ENCODE peak calls at places on chromosome 15, in eight cellular contexts. T, D, U, J, P, K, G and R are unnamed samples.

GRCh38 chr15:57640935-57641682 is 49.4 kb downstream of the MYZAP start:
- DNase-seq in J (peak; percentile 29), T (peak; percentile 29), U (peak; percentile 15), P (no peak), K (no peak), D (no peak), G (peak; percentile 31), R (no peak)

GRCh38 chr15:61556037-61556648 is 327.0 kb upstream of the RORA start:
- DNase-seq in U (no peak), J (peak; percentile 86), D (no peak), G (no peak), T (no peak), P (no peak), K (no peak), R (no peak)

GRCh38 chr15:76932090-76932966 is 779 bp downstream of the RCN2 start:
- DNase-seq in D (no peak), K (no peak), T (no peak), U (peak; percentile 12), P (no peak), G (no peak), J (peak; percentile 23), R (no peak)

GRCh38 chr15:39720721-39721611 is 61.7 kb downstream of the FSIP1 start:
- DNase-seq in D (no peak), K (no peak), J (peak; percentile 78), U (no peak), T (no peak), G (no peak), P (no peak), R (no peak)

GRCh38 chr15:39623550-39623931 is 42.7 kb downstream of the THBS1 start:
- DNase-seq in D (no peak), J (no peak), K (no peak), G (no peak), P (no peak), U (peak; percentile 95), T (no peak), R (no peak)

GRCh38 chr15:77817434-77817833 is 184.7 kb upstream of the LINGO1 start:
- DNase-seq in D (no peak), T (no peak), K (no peak), U (no peak), J (no peak), P (no peak), G (no peak), R (no peak)

GRCh38 chr15:36936652-36937051 is 163.7 kb downstream of the MEIS2 start:
- DNase-seq in J (peak; percentile 32), G (no peak), D (no peak), K (no peak), P (no peak), U (no peak), T (no peak), R (no peak)

GRCh38 chr15:74869372-74869725 is 3.8 kb downstream of the SCAMP2 start:
- DNase-seq in P (no peak), K (no peak), J (no peak), G (no peak), D (no peak), T (no peak), U (no peak), R (no peak)

GRCh38 chr15:86555939-86556725 is 476.5 kb downstream of the AGBL1 start:
- DNase-seq in D (no peak), U (no peak), J (peak; percentile 40), T (no peak), P (no peak), G (no peak), K (no peak), R (no peak)

GRCh38 chr15:66390670-66391069 is 4.0 kb downstream of the MAP2K1 start:
- DNase-seq in G (peak; percentile 59), D (no peak), T (no peak), U (peak; percentile 83), K (no peak), P (peak; percentile 25), J (no peak), R (no peak)

GRCh38 chr15:33028495-33028894 is 166.0 kb downstream of the FMN1 start:
- DNase-seq in P (no peak), G (no peak), J (no peak), U (no peak), K (no peak), T (no peak), D (no peak), R (no peak)

GRCh38 chr15:84600331-84600686 is 500 bp upstream of the ZSCAN2 start:
- DNase-seq in T (peak; percentile 95), G (peak; percentile 95), U (peak; percentile 66), P (peak; percentile 92), J (peak; percentile 88), D (peak; percentile 93), K (peak; percentile 88), R (peak; percentile 90)

GRCh38 chr15:78065973-78066946 is 11.3 kb downstream of the TBC1D2B start:
- DNase-seq in J (peak; percentile 57), K (no peak), U (peak; percentile 91), P (no peak), G (no peak), T (no peak), D (no peak), R (no peak)

GRCh38 chr15:43977072-43977884 is 150.5 kb downstream of the WDR76 start:
- DNase-seq in T (no peak), P (no peak), G (no peak), U (peak; percentile 90), D (no peak), J (no peak), K (no peak), R (no peak)

GRCh38 chr15:58873267-58873666 is 60.2 kb downstream of the SLTM start:
- DNase-seq in K (no peak), D (no peak), P (no peak), G (no peak), J (peak; percentile 22), T (no peak), U (no peak), R (no peak)

GRCh38 chr15:97652700-97653167 is 307.8 kb upstream of the ARRDC4 start:
- DNase-seq in J (no peak), K (peak; percentile 11), T (no peak), D (no peak), G (no peak), P (no peak), U (no peak), R (no peak)

GRCh38 chr15:85865070-85865684 is 70.5 kb upstream of the KLHL25 start:
- DNase-seq in T (no peak), J (peak; percentile 49), K (peak; percentile 22), G (peak; percentile 8), P (peak; percentile 49), D (no peak), U (peak; percentile 37), R (no peak)

GRCh38 chr15:55993804-55994539 is 560 bp upstream of the NEDD4 start:
- DNase-seq in U (no peak), G (no peak), K (no peak), J (peak; percentile 63), P (peak; percentile 52), D (no peak), T (no peak), R (no peak)

GRCh38 chr15:85800460-85801123 is 5.9 kb upstream of the KLHL25 start:
- DNase-seq in T (no peak), D (peak; percentile 68), U (no peak), J (peak; percentile 67), G (peak; percentile 96), K (peak; percentile 70), P (peak; percentile 90), R (no peak)

GRCh38 chr15:63079938-63080626 is 37.5 kb downstream of the TPM1 start:
- DNase-seq in U (no peak), D (no peak), T (no peak), J (peak; percentile 37), G (no peak), K (no peak), P (peak; percentile 68), R (peak; percentile 38)

GRCh38 chr15:101046826-101047225 is 127.7 kb downstream of the LRRK1 start:
- DNase-seq in J (no peak), K (no peak), D (peak; percentile 7), P (peak; percentile 22), U (peak; percentile 47), T (peak; percentile 21), G (no peak), R (no peak)

GRCh38 chr15:60343221-60343970 is 54.4 kb downstream of the ANXA2 start:
- DNase-seq in J (peak; percentile 36), K (no peak), P (no peak), G (no peak), T (no peak), U (peak; percentile 7), D (no peak), R (no peak)

GRCh38 chr15:66698318-66698961 is 3.6 kb upstream of the SMAD6 start:
- DNase-seq in D (peak; percentile 80), G (peak; percentile 69), T (no peak), J (peak; percentile 62), K (peak; percentile 77), U (peak; percentile 42), P (peak; percentile 79), R (peak; percentile 87)

GRCh38 chr15:100764778-100765457 is 114.7 kb upstream of the ALDH1A3 start:
- DNase-seq in P (no peak), G (no peak), T (peak; percentile 90), J (peak; percentile 91), K (no peak), D (no peak), U (no peak), R (peak; percentile 84)

GRCh38 chr15:53910236-53910849 is 67.9 kb upstream of the UNC13C start:
- DNase-seq in G (peak; percentile 44), P (no peak), D (no peak), T (no peak), J (no peak), K (no peak), U (no peak), R (no peak)

GRCh38 chr15:52466134-52466701 is 62.5 kb downstream of the MYO5A start:
- DNase-seq in K (peak; percentile 22), U (peak; percentile 99), J (no peak), P (peak; percentile 39), D (peak; percentile 72), T (no peak), G (peak; percentile 56), R (no peak)
- TF ChIP-seq CTCF in K (no peak), U (peak; percentile 57), J (no peak), P (no peak), D (no peak), T (no peak), G (no peak), R (no peak)

GRCh38 chr15:31317980-31318342 is 8.7 kb upstream of the KLF13 start:
- DNase-seq in U (no peak), D (no peak), G (no peak), J (no peak), K (no peak), T (no peak), P (no peak), R (no peak)
- TF ChIP-seq CTCF in U (no peak), D (no peak), G (no peak), J (no peak), K (no peak), T (no peak), P (no peak), R (no peak)

GRCh38 chr15:28098766-28099554 is at the start of gene OCA2:
- DNase-seq in U (no peak), G (peak; percentile 51), K (no peak), D (peak; percentile 79), T (no peak), J (peak; percentile 66), P (peak; percentile 39), R (peak; percentile 89)
- TF ChIP-seq CTCF in U (no peak), G (no peak), K (peak; percentile 14), D (peak; percentile 29), T (no peak), J (peak; percentile 39), P (no peak), R (peak; percentile 38)

DNA sequence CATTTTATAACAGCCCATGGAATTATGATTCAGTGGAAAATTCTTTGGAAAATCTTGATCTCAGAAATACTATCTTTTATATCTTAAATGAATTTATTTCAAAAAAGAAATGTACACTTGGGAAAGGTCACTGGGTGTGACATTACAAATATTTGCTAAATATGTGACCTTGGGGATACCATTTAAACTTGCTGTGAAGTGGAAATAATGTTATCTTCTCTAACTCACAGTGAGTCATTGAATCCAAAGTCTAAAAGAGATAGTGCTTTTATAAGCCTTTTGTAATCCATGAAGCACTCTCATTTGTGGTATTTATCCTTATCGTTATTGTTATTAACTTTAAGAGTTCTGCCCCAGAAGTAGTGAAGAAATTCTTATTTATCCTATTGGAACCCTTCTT is 289.8 kb upstream of the SEMA6D start:
- DNase-seq in G (no peak), P (no peak), D (no peak), U (no peak), T (no peak), J (no peak), K (no peak), R (no peak)
- TF ChIP-seq CTCF in G (no peak), P (no peak), D (no peak), U (no peak), T (no peak), J (no peak), K (no peak), R (no peak)